ENCODE peak calls at places on chromosomes 5 and 9, in six cellular contexts. One of them, this sample, is unnamed.

GRCh38 chr5:43150075-43150474 is 29.4 kb downstream of the ZNF131 start:
- DNase-seq in left colon: no peak
- DNase-seq in Calu3: no peak
- DNase-seq in NCI-H1930: no peak
- DNase-seq in cardiac septum: no peak
- DNase-seq in AG10803: no peak
- DNase-seq in this sample: no peak

GRCh38 chr5:3595102-3595961 is at the start of gene IRX1:
- DNase-seq in NCI-H1930: peak; percentile 91
- DNase-seq in cardiac septum: no peak
- DNase-seq in left colon: no peak
- DNase-seq in Calu3: no peak
- DNase-seq in AG10803: peak; percentile 75
- DNase-seq in this sample: no peak

GRCh38 chr5:59007460-59008063 is 424.7 kb downstream of the RAB3C start:
- DNase-seq in NCI-H1930: no peak
- DNase-seq in left colon: no peak
- DNase-seq in AG10803: peak; percentile 41
- DNase-seq in cardiac septum: no peak
- DNase-seq in Calu3: no peak
- DNase-seq in this sample: no peak

GRCh38 chr9:130866474-130866965 is 30.1 kb downstream of the QRFP start:
- DNase-seq in left colon: peak; percentile 86
- DNase-seq in cardiac septum: no peak
- DNase-seq in AG10803: peak; percentile 86
- DNase-seq in Calu3: peak; percentile 80
- DNase-seq in NCI-H1930: peak; percentile 39
- DNase-seq in this sample: peak; percentile 91

GRCh38 chr5:1110930-1111726 is 735 bp downstream of the SLC12A7 start:
- DNase-seq in NCI-H1930: no peak
- DNase-seq in Calu3: peak; percentile 61
- DNase-seq in AG10803: no peak
- DNase-seq in cardiac septum: no peak
- DNase-seq in left colon: peak; percentile 71
- DNase-seq in this sample: no peak

GRCh38 chr9:135060461-135061116 is 26.9 kb upstream of the OLFM1 start:
- DNase-seq in cardiac septum: peak; percentile 66
- DNase-seq in NCI-H1930: no peak
- DNase-seq in Calu3: no peak
- DNase-seq in left colon: no peak
- DNase-seq in AG10803: no peak
- DNase-seq in this sample: no peak

GRCh38 chr5:60332244-60333018 is 367.5 kb downstream of the DEPDC1B start:
- DNase-seq in left colon: no peak
- DNase-seq in cardiac septum: no peak
- DNase-seq in NCI-H1930: no peak
- DNase-seq in AG10803: peak; percentile 13
- DNase-seq in Calu3: no peak
- DNase-seq in this sample: no peak

GRCh38 chr5:176836811-176837706 is 26.7 kb downstream of the UNC5A start:
- DNase-seq in left colon: no peak
- DNase-seq in cardiac septum: no peak
- DNase-seq in Calu3: no peak
- DNase-seq in AG10803: no peak
- DNase-seq in NCI-H1930: no peak
- DNase-seq in this sample: no peak

GRCh38 chr5:173524136-173524535 is 92.3 kb downstream of the BOD1 start:
- DNase-seq in Calu3: no peak
- DNase-seq in AG10803: no peak
- DNase-seq in cardiac septum: no peak
- DNase-seq in NCI-H1930: no peak
- DNase-seq in left colon: no peak
- DNase-seq in this sample: no peak

This sample was measured in NT2/D1.